ENCODE peak calls at places on chromosomes 11 and 22, in five cellular contexts. One of them, this sample, is unnamed.

GRCh38 chr22:17920992-17921650 is 103.2 kb downstream of the MICAL3 start:
- DNase-seq in amygdala: no peak
- DNase-seq in activated effector memory CD4-positive, alpha-beta T cell treated with anti-CD3 and anti-CD28 coated beads, Interleukin-2, amount 50 U/mL, for 16 hours: no peak
- DNase-seq in neural crest cell: no peak
- DNase-seq in glutamatergic neuron: no peak
- DNase-seq in this sample: no peak

GRCh38 chr11:126415669-126416420 is 60.4 kb downstream of the ST3GAL4 start:
- DNase-seq in neural crest cell: no peak
- DNase-seq in activated effector memory CD4-positive, alpha-beta T cell treated with anti-CD3 and anti-CD28 coated beads, Interleukin-2, amount 50 U/mL, for 16 hours: no peak
- DNase-seq in amygdala: peak; percentile 45
- DNase-seq in glutamatergic neuron: no peak
- DNase-seq in this sample: no peak

GRCh38 chr11:20042025-20042639 is 118.1 kb downstream of the DBX1 start:
- DNase-seq in amygdala: no peak
- DNase-seq in glutamatergic neuron: no peak
- DNase-seq in activated effector memory CD4-positive, alpha-beta T cell treated with anti-CD3 and anti-CD28 coated beads, Interleukin-2, amount 50 U/mL, for 16 hours: no peak
- DNase-seq in neural crest cell: no peak
- DNase-seq in this sample: no peak

GRCh38 chr11:44110231-44110679 is 14.8 kb downstream of the EXT2 start:
- DNase-seq in amygdala: no peak
- DNase-seq in glutamatergic neuron: peak; percentile 77
- DNase-seq in neural crest cell: peak; percentile 58
- DNase-seq in activated effector memory CD4-positive, alpha-beta T cell treated with anti-CD3 and anti-CD28 coated beads, Interleukin-2, amount 50 U/mL, for 16 hours: peak; percentile 78
- DNase-seq in this sample: peak; percentile 48

GRCh38 chr11:15327786-15328231 is 213.1 kb downstream of the INSC start:
- DNase-seq in amygdala: no peak
- DNase-seq in glutamatergic neuron: peak; percentile 86
- DNase-seq in neural crest cell: peak; percentile 77
- DNase-seq in activated effector memory CD4-positive, alpha-beta T cell treated with anti-CD3 and anti-CD28 coated beads, Interleukin-2, amount 50 U/mL, for 16 hours: no peak
- DNase-seq in this sample: no peak

GRCh38 chr11:69460540-69461257 is 20.8 kb upstream of the LINC01488 start:
- DNase-seq in activated effector memory CD4-positive, alpha-beta T cell treated with anti-CD3 and anti-CD28 coated beads, Interleukin-2, amount 50 U/mL, for 16 hours: no peak
- DNase-seq in glutamatergic neuron: no peak
- DNase-seq in amygdala: no peak
- DNase-seq in neural crest cell: no peak
- DNase-seq in this sample: no peak

GRCh38 chr11:29159552-29160465 is 857.0 kb downstream of the KCNA4 start:
- DNase-seq in neural crest cell: peak; percentile 51
- DNase-seq in glutamatergic neuron: peak; percentile 53
- DNase-seq in activated effector memory CD4-positive, alpha-beta T cell treated with anti-CD3 and anti-CD28 coated beads, Interleukin-2, amount 50 U/mL, for 16 hours: no peak
- DNase-seq in amygdala: no peak
- DNase-seq in this sample: peak; percentile 62

GRCh38 chr11:95363710-95364109 is 132.7 kb upstream of the SESN3 start:
- DNase-seq in glutamatergic neuron: peak; percentile 80
- DNase-seq in amygdala: no peak
- DNase-seq in activated effector memory CD4-positive, alpha-beta T cell treated with anti-CD3 and anti-CD28 coated beads, Interleukin-2, amount 50 U/mL, for 16 hours: no peak
- DNase-seq in neural crest cell: peak; percentile 27
- DNase-seq in this sample: no peak

GRCh38 chr11:21460082-21460481 is 732.8 kb upstream of the ANO5 start:
- DNase-seq in amygdala: no peak
- DNase-seq in activated effector memory CD4-positive, alpha-beta T cell treated with anti-CD3 and anti-CD28 coated beads, Interleukin-2, amount 50 U/mL, for 16 hours: no peak
- DNase-seq in glutamatergic neuron: no peak
- DNase-seq in neural crest cell: no peak
- DNase-seq in this sample: no peak

GRCh38 chr22:25388415-25388814 is 169.0 kb downstream of the CRYBB2 start:
- DNase-seq in amygdala: no peak
- DNase-seq in glutamatergic neuron: no peak
- DNase-seq in neural crest cell: no peak
- DNase-seq in activated effector memory CD4-positive, alpha-beta T cell treated with anti-CD3 and anti-CD28 coated beads, Interleukin-2, amount 50 U/mL, for 16 hours: no peak
- DNase-seq in this sample: no peak